ENCODE peak calls at places on chromosomes 13 and 19, in eight cellular contexts. R, J, U, W, X, E, K and P are unnamed samples.

GRCh38 chr13:69198706-69199105 is 908.9 kb upstream of the ATXN8OS start:
- DNase-seq in W (no peak), R (no peak), J (no peak), X (no peak), K (no peak), U (no peak), E (no peak), P (no peak)

GRCh38 chr19:52662631-52663030 is 24.5 kb upstream of the ZNF83 start:
- DNase-seq in R (no peak), X (no peak), J (no peak), K (no peak), W (no peak), E (no peak), U (no peak), P (no peak)

GRCh38 chr19:17475541-17476115 is 5.3 kb downstream of the SLC27A1 start:
- DNase-seq in E (peak), U (no peak), K (no peak), J (peak), R (peak), X (peak), W (peak), P (peak)

GRCh38 chr13:85737952-85738351 is 61.3 kb downstream of the SLITRK6 start:
- DNase-seq in R (no peak), E (no peak), U (no peak), X (no peak), J (no peak), W (no peak), K (no peak), P (no peak)

GRCh38 chr13:113852536-113853517 is 11.0 kb downstream of the GAS6 start:
- DNase-seq in K (peak), U (no peak), W (no peak), E (no peak), R (no peak), X (no peak), J (no peak), P (no peak)

GRCh38 chr19:30356951-30357579 is 15.1 kb upstream of the ZNF536 start:
- DNase-seq in W (no peak), R (no peak), J (no peak), K (no peak), E (no peak), X (no peak), U (no peak), P (no peak)

GRCh38 chr19:7494416-7495098 is 5.7 kb upstream of the PEX11G start:
- DNase-seq in J (no peak), U (no peak), X (peak), W (peak), R (peak), K (peak), E (no peak), P (peak)

GRCh38 chr19:4401482-4402170 is 814 bp upstream of the CHAF1A start:
- DNase-seq in U (no peak), R (no peak), J (no peak), W (no peak), X (no peak), E (no peak), K (no peak), P (no peak)

GRCh38 chr19:41937525-41937924 is 9.3 kb upstream of the ERFL start:
- DNase-seq in E (no peak), J (no peak), W (no peak), U (no peak), K (no peak), R (no peak), X (no peak), P (no peak)

GRCh38 chr13:35694549-35695233 is 218.2 kb upstream of the MAB21L1 start:
- DNase-seq in E (no peak), R (no peak), K (no peak), U (no peak), X (no peak), J (no peak), W (no peak), P (no peak)

GRCh38 chr13:113091211-113091771 is 14.3 kb upstream of the F7 start:
- DNase-seq in X (no peak), K (no peak), U (no peak), W (peak), J (no peak), E (no peak), R (no peak), P (no peak)

GRCh38 chr13:113785051-113786010 is 26.3 kb downstream of the TMEM255B start:
- DNase-seq in U (no peak), J (peak), W (no peak), K (no peak), E (peak), X (no peak), R (no peak), P (no peak)

GRCh38 chr19:41225238-41226052 is 6.4 kb downstream of the AXL start:
- DNase-seq in E (peak), R (no peak), U (peak), X (peak), K (peak), J (peak), W (peak), P (no peak)

GRCh38 chr19:28884786-28885476 is 328.0 kb downstream of the UQCRFS1 start:
- DNase-seq in R (no peak), K (no peak), J (no peak), U (no peak), X (no peak), E (no peak), W (peak), P (no peak)

GRCh38 chr13:59743195-59743594 is 420.5 kb downstream of the DIAPH3 start:
- DNase-seq in J (peak), R (no peak), W (no peak), E (no peak), U (no peak), X (no peak), K (no peak), P (no peak)

GRCh38 chr13:113641426-113641825 is 16.6 kb downstream of the ATP4B start:
- DNase-seq in X (peak), U (no peak), J (no peak), R (no peak), K (no peak), W (peak), E (no peak), P (no peak)

GRCh38 chr13:48258430-48258829 is 25.4 kb downstream of the ITM2B start:
- DNase-seq in R (no peak), W (no peak), K (no peak), J (no peak), X (no peak), U (no peak), E (no peak), P (no peak)
- H3K27ac ChIP-seq in R (no peak), W (no peak), K (no peak), J (no peak), X (peak), U (no peak), E (no peak), P (no peak)

DNA sequence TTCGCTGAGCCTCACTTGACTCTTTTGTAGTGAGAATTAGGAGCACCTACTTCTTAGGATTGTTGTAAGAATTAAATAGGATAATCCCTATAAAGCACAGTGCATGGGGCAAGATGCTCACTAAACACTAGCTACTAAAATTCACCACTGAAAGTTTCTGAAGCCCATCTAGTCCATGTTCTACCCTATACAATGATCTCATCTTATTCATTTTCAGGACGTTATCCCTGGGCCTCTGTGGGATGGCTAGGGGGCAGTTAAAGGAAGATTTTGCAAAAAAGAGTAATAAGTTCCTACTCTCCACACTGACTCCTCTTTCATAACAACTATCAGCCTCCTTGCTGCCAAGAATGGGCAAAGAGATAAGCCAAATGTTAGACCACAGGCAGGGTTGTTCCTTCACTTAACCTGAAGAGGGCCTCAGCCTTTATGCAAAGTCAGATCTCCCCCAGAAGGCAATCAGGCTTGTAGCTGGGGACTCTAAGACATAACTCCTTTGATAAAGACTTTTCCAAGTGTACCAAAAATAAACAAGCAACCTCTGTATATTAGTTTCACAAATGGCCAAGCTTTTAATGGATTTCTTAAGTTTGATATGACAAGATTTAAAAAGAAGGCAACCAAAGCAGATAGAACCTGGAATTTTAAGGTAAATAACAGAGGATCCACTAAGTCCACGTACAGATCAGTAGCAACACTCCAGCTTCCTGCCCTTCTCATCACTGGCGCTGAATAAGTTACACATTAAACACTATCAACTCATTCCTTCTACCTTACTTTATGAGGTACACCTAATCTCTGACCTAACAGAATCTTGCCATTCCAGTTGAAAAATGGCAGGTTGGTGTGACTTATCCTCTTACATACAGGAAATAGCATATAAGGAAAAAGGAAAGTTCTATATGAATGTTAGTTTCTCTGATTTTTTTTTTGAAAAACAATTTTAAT is 44.4 kb downstream of the ELF1 start:
- DNase-seq in U (peak), J (peak), E (peak), R (no peak), W (no peak), X (peak), K (peak), P (no peak)
- H3K27ac ChIP-seq in U (no peak), J (no peak), E (no peak), R (no peak), W (no peak), X (peak), K (peak), P (no peak)

DNA sequence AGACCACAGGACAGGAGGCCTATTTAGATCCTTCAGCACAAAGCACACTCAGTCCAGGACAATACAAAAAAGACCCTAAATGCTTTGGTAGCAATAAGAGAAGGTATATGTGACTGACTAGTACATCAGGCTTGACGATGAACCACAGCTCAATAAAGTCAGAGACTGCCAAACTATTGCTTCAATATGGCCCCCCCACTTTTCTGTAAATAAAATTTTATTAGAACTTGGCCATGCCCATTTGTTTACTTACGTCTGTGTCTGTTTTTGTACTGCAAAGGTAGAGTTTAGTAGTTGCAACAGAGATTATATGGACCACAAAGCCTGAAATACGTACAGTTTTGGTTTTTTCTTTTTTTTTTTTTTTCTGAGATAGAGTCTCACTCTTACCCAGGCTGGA is 136.7 kb downstream of the IRS2 start:
- DNase-seq in E (no peak), R (no peak), W (no peak), K (no peak), J (no peak), U (no peak), X (no peak), P (no peak)
- H3K27ac ChIP-seq in E (no peak), R (no peak), W (no peak), K (no peak), J (no peak), U (no peak), X (no peak), P (no peak)

GRCh38 chr13:40897058-40897457 is 107.6 kb downstream of the SLC25A15 start:
- DNase-seq in J (no peak), K (no peak), U (no peak), X (no peak), R (no peak), W (no peak), E (no peak), P (no peak)

GRCh38 chr13:40895715-40896184 is 106.3 kb downstream of the SLC25A15 start:
- DNase-seq in J (no peak), E (no peak), W (no peak), K (peak), X (peak), R (no peak), U (no peak), P (no peak)

GRCh38 chr13:40895207-40895606 is 105.8 kb downstream of the SLC25A15 start:
- DNase-seq in E (no peak), R (no peak), W (no peak), J (no peak), K (peak), U (no peak), X (no peak), P (no peak)
- H3K27ac ChIP-seq in E (no peak), R (no peak), W (no peak), J (no peak), K (peak), U (no peak), X (peak), P (no peak)

DNA sequence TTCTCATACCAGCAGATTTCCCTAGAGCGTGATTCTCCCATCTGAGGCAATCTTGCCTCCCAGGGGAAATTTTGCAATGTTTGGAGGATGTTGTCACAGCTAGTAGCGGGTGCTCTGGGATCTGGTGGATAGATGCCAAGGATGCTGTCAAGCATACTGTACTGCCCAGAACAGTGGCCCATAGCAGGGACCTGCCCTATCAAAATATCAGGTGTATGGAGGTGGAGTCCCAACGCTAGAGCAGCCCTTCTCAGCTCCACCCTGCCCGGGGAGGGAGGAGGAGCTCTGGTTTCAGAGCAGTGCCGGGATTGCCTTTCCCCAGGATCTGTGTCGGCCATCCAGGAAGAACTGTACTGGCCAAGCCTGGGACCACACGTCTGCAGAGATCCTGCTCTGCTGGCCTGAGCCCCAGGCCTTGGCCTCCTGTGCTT is 10.9 kb upstream of the QTRT1 start:
- DNase-seq in X (no peak), E (peak), U (no peak), J (peak), K (no peak), W (no peak), R (no peak), P (no peak)
- H3K27ac ChIP-seq in X (no peak), E (no peak), U (no peak), J (no peak), K (no peak), W (no peak), R (no peak), P (no peak)

DNA sequence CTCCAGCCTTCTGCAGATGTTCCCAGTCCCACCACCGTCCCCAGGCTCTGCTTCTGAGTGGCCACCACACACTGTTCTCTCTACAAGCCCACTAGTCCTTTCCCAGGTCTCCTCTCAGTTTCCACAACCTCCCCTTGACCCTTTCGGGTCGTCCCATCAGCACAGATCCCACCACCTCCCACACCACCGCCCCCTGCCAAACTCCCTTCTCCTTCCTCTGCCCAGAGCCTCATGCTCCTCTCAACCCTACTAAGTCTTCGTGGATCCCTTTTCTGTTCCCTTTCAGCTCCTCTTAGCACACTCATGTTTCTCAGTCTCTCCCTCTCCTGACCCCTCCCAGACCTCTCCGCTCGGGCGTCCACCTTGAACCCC is 1.9 kb downstream of the NAPA start:
- DNase-seq in W (no peak), K (no peak), U (no peak), R (no peak), E (no peak), J (no peak), X (no peak), P (no peak)
- H3K27ac ChIP-seq in W (peak), K (peak), U (no peak), R (no peak), E (peak), J (peak), X (peak), P (peak)

DNA sequence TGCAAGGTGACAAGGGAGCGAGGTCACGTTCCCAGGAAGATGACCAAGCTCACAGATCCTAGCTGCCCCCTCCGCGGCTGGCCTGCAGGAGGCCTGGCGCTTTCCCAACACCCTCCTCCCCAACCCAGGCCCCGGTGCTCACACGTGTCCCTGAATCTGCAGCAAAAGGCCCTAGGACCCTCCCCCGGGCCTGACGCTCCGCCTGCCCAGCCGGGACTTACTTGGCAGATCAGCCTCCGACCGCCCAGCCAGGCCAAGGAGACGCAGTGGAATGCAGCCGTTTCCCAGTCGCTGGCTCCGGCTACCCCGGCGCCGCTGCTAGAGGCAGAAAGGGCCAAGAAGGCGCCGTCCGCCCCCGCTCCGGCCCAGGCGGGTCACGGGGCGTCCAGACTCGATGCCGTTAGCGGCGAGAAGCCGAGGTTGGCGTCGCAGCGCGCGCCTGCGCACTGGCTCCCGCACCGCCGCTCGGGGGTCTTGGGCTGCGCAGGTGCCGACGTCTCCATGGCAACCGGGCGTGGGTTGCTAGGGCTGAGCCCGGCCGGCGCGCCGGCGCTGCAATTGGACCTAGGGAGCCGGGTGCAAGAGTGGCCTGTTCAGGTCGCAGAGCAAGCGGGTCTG is at the start of gene PNMA8A:
- DNase-seq in X (peak), W (peak), R (peak), K (no peak), E (peak), J (peak), U (no peak), P (no peak)
- H3K27ac ChIP-seq in X (peak), W (peak), R (peak), K (no peak), E (peak), J (no peak), U (no peak), P (peak)

GRCh38 chr19:19207637-19208582 is 3.8 kb upstream of the NCAN start:
- DNase-seq in X (no peak), E (no peak), R (peak), U (no peak), K (peak), W (no peak), J (no peak), P (peak)
- H3K27ac ChIP-seq in X (no peak), E (no peak), R (no peak), U (no peak), K (no peak), W (no peak), J (no peak), P (no peak)